ENCODE peak calls at places on chromosome X, in six cellular contexts. L, G, Q, S, F and C are unnamed samples.
A peak's percentile ranks its signal among the peaks of the same experiment; 100 is the strongest.

GRCh38 chrX:42615161-42615563 is 162.8 kb downstream of the PPP1R2C start:
- DNase-seq in L (peak; percentile 23), G (peak; percentile 19), Q (peak; percentile 44), S (no peak), F (peak; percentile 28), C (no peak)

GRCh38 chrX:53445977-53446376 is 11.8 kb upstream of the HSD17B10 start:
- DNase-seq in L (peak; percentile 60), G (peak; percentile 64), Q (peak; percentile 76), S (peak; percentile 30), F (peak; percentile 51), C (no peak)

GRCh38 chrX:112819013-112819635 is 21.5 kb downstream of the AMOT start:
- DNase-seq in L (no peak), G (no peak), Q (no peak), S (no peak), F (peak; percentile 30), C (peak; percentile 49)

GRCh38 chrX:152138388-152138784 is at the start of gene MAGEA10:
- DNase-seq in L (no peak), G (no peak), Q (no peak), S (no peak), F (no peak), C (no peak)

GRCh38 chrX:119853449-119853848 is 686 bp upstream of the UPF3B start:
- DNase-seq in L (peak; percentile 5), G (no peak), Q (peak; percentile 11), S (no peak), F (no peak), C (no peak)

GRCh38 chrX:37767438-37767837 is 12.4 kb upstream of the CYBB start:
- DNase-seq in L (no peak), G (no peak), Q (no peak), S (no peak), F (no peak), C (no peak)

GRCh38 chrX:71216446-71216845 is 6.6 kb upstream of the GJB1 start:
- DNase-seq in L (no peak), G (no peak), Q (no peak), S (no peak), F (no peak), C (no peak)

GRCh38 chrX:102964941-102965340 is 27.9 kb downstream of the RAB40AL start:
- DNase-seq in L (no peak), G (no peak), Q (no peak), S (no peak), F (no peak), C (no peak)

GRCh38 chrX:9291666-9292065 is 173.2 kb upstream of the TBL1X start:
- DNase-seq in L (peak; percentile 77), G (no peak), Q (peak; percentile 73), S (no peak), F (peak; percentile 15), C (no peak)

GRCh38 chrX:130120746-130121504 is 10.6 kb upstream of the ELF4 start:
- DNase-seq in L (peak; percentile 75), G (peak; percentile 54), Q (peak; percentile 66), S (peak; percentile 75), F (peak; percentile 86), C (peak; percentile 79)

GRCh38 chrX:20455001-20455400 is 188.3 kb upstream of the RPS6KA3 start:
- DNase-seq in L (no peak), G (no peak), Q (no peak), S (no peak), F (no peak), C (no peak)

GRCh38 chrX:155417769-155418168 is 35.9 kb downstream of the F8A2 start:
- DNase-seq in L (no peak), G (no peak), Q (no peak), S (no peak), F (no peak), C (no peak)

GRCh38 chrX:38375888-38376287 is 23.5 kb downstream of the OTC start:
- DNase-seq in L (peak; percentile 7), G (peak; percentile 34), Q (peak; percentile 60), S (peak; percentile 12), F (peak; percentile 13), C (no peak)

GRCh38 chrX:150574824-150575409 is 6.5 kb downstream of the MTM1 start:
- DNase-seq in L (peak; percentile 21), G (no peak), Q (no peak), S (no peak), F (no peak), C (no peak)

GRCh38 chrX:106905064-106905708 is 2.0 kb upstream of the RIPPLY1 start:
- DNase-seq in L (no peak), G (no peak), Q (no peak), S (no peak), F (no peak), C (no peak)

GRCh38 chrX:150700107-150700506 is 6.9 kb downstream of the MTMR1 start:
- DNase-seq in L (no peak), G (no peak), Q (no peak), S (no peak), F (no peak), C (no peak)

GRCh38 chrX:154799554-154800348 is 5.5 kb downstream of the MPP1 start:
- DNase-seq in L (peak; percentile 80), G (peak; percentile 64), Q (no peak), S (peak; percentile 91), F (peak; percentile 48), C (peak; percentile 31)

GRCh38 chrX:141468940-141469339 is 115.6 kb downstream of the SPANXA1 start:
- DNase-seq in L (no peak), G (peak; percentile 85), Q (no peak), S (peak; percentile 73), F (no peak), C (peak; percentile 40)

GRCh38 chrX:67523932-67524331 is 19.9 kb upstream of the AR start:
- DNase-seq in L (no peak), G (no peak), Q (no peak), S (peak; percentile 53), F (peak; percentile 18), C (no peak)

GRCh38 chrX:154797006-154797405 is 8.3 kb downstream of the MPP1 start:
- DNase-seq in L (no peak), G (peak; percentile 20), Q (peak; percentile 29), S (no peak), F (no peak), C (no peak)

GRCh38 chrX:55796496-55796895 is 78.9 kb downstream of the RRAGB start:
- DNase-seq in L (no peak), G (peak; percentile 73), Q (no peak), S (no peak), F (no peak), C (peak; percentile 50)

GRCh38 chrX:110536788-110537187 is 178.1 kb downstream of the RTL9 start:
- DNase-seq in L (no peak), G (no peak), Q (no peak), S (no peak), F (no peak), C (no peak)

GRCh38 chrX:148500428-148501120 is at the start of gene AFF2:
- DNase-seq in L (peak; percentile 81), G (no peak), Q (peak; percentile 55), S (peak; percentile 11), F (peak; percentile 64), C (no peak)

GRCh38 chrX:9135901-9136510 is 102.1 kb upstream of the FAM9B start:
- DNase-seq in L (no peak), G (no peak), Q (no peak), S (no peak), F (no peak), C (no peak)

GRCh38 chrX:76253432-76253831 is 80.6 kb downstream of the PBDC1 start:
- DNase-seq in L (peak; percentile 60), G (peak; percentile 56), Q (peak; percentile 66), S (peak; percentile 12), F (peak; percentile 39), C (peak; percentile 3)

GRCh38 chrX:152733261-152733975 is at the start of the genes CSAG1 and MAGEA12:
- DNase-seq in L (no peak), G (no peak), Q (no peak), S (no peak), F (no peak), C (peak; percentile 51)

GRCh38 chrX:141952603-141953002 is 48.9 kb downstream of the MAGEC1 start:
- DNase-seq in L (no peak), G (no peak), Q (no peak), S (no peak), F (no peak), C (no peak)

GRCh38 chrX:9538544-9539045 is 73.7 kb downstream of the TBL1X start:
- DNase-seq in L (no peak), G (no peak), Q (no peak), S (no peak), F (peak; percentile 35), C (no peak)

GRCh38 chrX:10502961-10503360 is 117.4 kb downstream of the MID1 start:
- DNase-seq in L (no peak), G (no peak), Q (no peak), S (no peak), F (no peak), C (no peak)

GRCh38 chrX:2463973-2464676 is 36.7 kb downstream of the DHRSX start:
- DNase-seq in L (peak; percentile 49), G (no peak), Q (peak; percentile 77), S (no peak), F (no peak), C (no peak)
- TF ChIP-seq EZH2 in L (no peak), G (no peak), Q (no peak), S (no peak), F (no peak), C (no peak)

DNA sequence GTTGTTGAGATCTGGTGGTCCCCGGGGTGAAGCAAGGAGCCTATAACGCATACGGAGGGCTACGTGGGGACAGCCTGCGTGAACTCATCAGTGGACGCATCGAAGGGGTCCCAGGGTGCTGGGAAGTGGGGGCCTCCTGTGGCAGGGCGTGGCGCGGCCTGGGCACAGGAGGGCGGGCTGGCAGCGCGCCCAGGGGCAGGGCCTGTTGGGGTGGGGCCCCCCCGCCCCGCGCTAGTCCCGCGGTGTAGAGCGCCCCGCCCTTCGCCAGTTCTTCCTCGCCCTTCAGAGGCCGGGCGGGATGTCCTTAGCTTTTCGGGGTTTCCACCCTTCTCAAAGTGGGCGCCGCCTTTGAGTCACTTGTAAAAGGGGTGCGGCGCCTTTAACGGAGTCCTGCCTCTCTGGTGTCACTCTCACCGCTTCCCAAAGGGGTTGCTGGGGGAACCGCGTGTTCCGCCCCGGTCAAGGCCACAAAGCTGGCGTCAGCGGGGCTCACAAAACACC is 632 bp downstream of the PLP2 start:
- DNase-seq in L (no peak), G (peak; percentile 64), Q (peak; percentile 57), S (peak; percentile 21), F (peak; percentile 69), C (peak; percentile 63)
- TF ChIP-seq CTCF in L (no peak), G (no peak), Q (no peak), S (no peak), F (no peak), C (no peak)

GRCh38 chrX:40170830-40171512 is 73.2 kb upstream of the BCOR start:
- DNase-seq in L (peak; percentile 64), G (peak; percentile 38), Q (peak; percentile 17), S (no peak), F (peak; percentile 42), C (no peak)

GRCh38 chrX:40172980-40173661 is 75.4 kb upstream of the BCOR start:
- DNase-seq in L (no peak), G (no peak), Q (no peak), S (no peak), F (no peak), C (no peak)

GRCh38 chrX:40171513-40172168 is 73.9 kb upstream of the BCOR start:
- DNase-seq in L (peak; percentile 64), G (peak; percentile 36), Q (no peak), S (peak; percentile 25), F (peak; percentile 71), C (no peak)

GRCh38 chrX:40173662-40174593 is 76.2 kb upstream of the BCOR start:
- DNase-seq in L (peak; percentile 50), G (peak; percentile 70), Q (peak; percentile 55), S (peak; percentile 45), F (peak; percentile 76), C (peak; percentile 65)

GRCh38 chrX:40172169-40172979 is 74.6 kb upstream of the BCOR start:
- DNase-seq in L (peak; percentile 58), G (peak; percentile 49), Q (peak; percentile 38), S (peak; percentile 58), F (peak; percentile 79), C (no peak)
- TF ChIP-seq EZH2 in L (peak; percentile 38), G (no peak), Q (no peak), S (no peak), F (no peak), C (no peak)

GRCh38 chrX:73932522-73932921 is 369.5 kb downstream of the CHIC1 start:
- DNase-seq in L (no peak), G (no peak), Q (no peak), S (no peak), F (no peak), C (no peak)
- TF ChIP-seq CTCF in L (no peak), G (no peak), Q (no peak), S (no peak), F (no peak), C (no peak)